ENCODE peak calls at places on chromosomes 2 and 18, in eight cellular contexts. One of them, this sample, is unnamed.

GRCh38 chr2:176753752-176754474 is 458.7 kb upstream of the HNRNPA3 start:
- DNase-seq in esophagus squamous epithelium: no peak
- DNase-seq in GM12892: no peak
- DNase-seq in A549: no peak
- DNase-seq in stomach: no peak
- DNase-seq in HCT116: no peak
- DNase-seq in tibial nerve: no peak
- DNase-seq in spleen: no peak
- DNase-seq in this sample: no peak

GRCh38 chr2:168241746-168242145 is 5.6 kb downstream of the STK39 start:
- DNase-seq in esophagus squamous epithelium: no peak
- DNase-seq in GM12892: no peak
- DNase-seq in A549: no peak
- DNase-seq in stomach: no peak
- DNase-seq in HCT116: no peak
- DNase-seq in tibial nerve: no peak
- DNase-seq in spleen: no peak
- DNase-seq in this sample: no peak

GRCh38 chr2:32945286-32945685 is 1.5 kb upstream of the LTBP1 start:
- DNase-seq in esophagus squamous epithelium: no peak
- DNase-seq in GM12892: no peak
- DNase-seq in A549: no peak
- DNase-seq in stomach: no peak
- DNase-seq in HCT116: no peak
- DNase-seq in tibial nerve: no peak
- DNase-seq in spleen: no peak
- DNase-seq in this sample: no peak

GRCh38 chr2:197500503-197501179 is 462 bp downstream of the HSPE1 start:
- DNase-seq in esophagus squamous epithelium: no peak
- DNase-seq in GM12892: no peak
- DNase-seq in A549: no peak
- DNase-seq in stomach: no peak
- DNase-seq in HCT116: no peak
- DNase-seq in tibial nerve: no peak
- DNase-seq in spleen: no peak
- DNase-seq in this sample: no peak

GRCh38 chr2:210363261-210363660 is 48.3 kb upstream of the MYL1 start:
- DNase-seq in esophagus squamous epithelium: no peak
- DNase-seq in GM12892: no peak
- DNase-seq in A549: peak
- DNase-seq in stomach: no peak
- DNase-seq in HCT116: no peak
- DNase-seq in tibial nerve: no peak
- DNase-seq in spleen: no peak
- DNase-seq in this sample: no peak

GRCh38 chr2:43222472-43223146 is 3.8 kb downstream of the ZFP36L2 start:
- DNase-seq in esophagus squamous epithelium: no peak
- DNase-seq in GM12892: no peak
- DNase-seq in A549: no peak
- DNase-seq in stomach: no peak
- DNase-seq in HCT116: no peak
- DNase-seq in tibial nerve: peak
- DNase-seq in spleen: peak
- DNase-seq in this sample: no peak

GRCh38 chr2:68715353-68716041 is 19.1 kb upstream of the ARHGAP25 start:
- DNase-seq in esophagus squamous epithelium: no peak
- DNase-seq in GM12892: no peak
- DNase-seq in A549: peak
- DNase-seq in stomach: peak
- DNase-seq in HCT116: peak
- DNase-seq in tibial nerve: peak
- DNase-seq in spleen: peak
- DNase-seq in this sample: peak

GRCh38 chr2:15222856-15223255 is 338.3 kb downstream of the NBAS start:
- DNase-seq in esophagus squamous epithelium: no peak
- DNase-seq in GM12892: no peak
- DNase-seq in A549: no peak
- DNase-seq in stomach: no peak
- DNase-seq in HCT116: no peak
- DNase-seq in tibial nerve: no peak
- DNase-seq in spleen: no peak
- DNase-seq in this sample: no peak

GRCh38 chr2:196268538-196269338 is 97.4 kb upstream of the STK17B start:
- DNase-seq in esophagus squamous epithelium: no peak
- DNase-seq in GM12892: no peak
- DNase-seq in A549: no peak
- DNase-seq in stomach: no peak
- DNase-seq in HCT116: no peak
- DNase-seq in tibial nerve: peak
- DNase-seq in spleen: no peak
- DNase-seq in this sample: no peak

GRCh38 chr2:127392133-127392827 is 4.5 kb upstream of the MAP3K2 start:
- DNase-seq in esophagus squamous epithelium: no peak
- DNase-seq in GM12892: no peak
- DNase-seq in A549: no peak
- DNase-seq in stomach: no peak
- DNase-seq in HCT116: no peak
- DNase-seq in tibial nerve: no peak
- DNase-seq in spleen: no peak
- DNase-seq in this sample: no peak

GRCh38 chr2:142681952-142682351 is 195.5 kb upstream of the KYNU start:
- DNase-seq in esophagus squamous epithelium: no peak
- DNase-seq in GM12892: no peak
- DNase-seq in A549: no peak
- DNase-seq in stomach: no peak
- DNase-seq in HCT116: no peak
- DNase-seq in tibial nerve: no peak
- DNase-seq in spleen: no peak
- DNase-seq in this sample: no peak

GRCh38 chr18:36211612-36212065 is 24.3 kb downstream of the MOCOS start:
- DNase-seq in esophagus squamous epithelium: no peak
- DNase-seq in GM12892: no peak
- DNase-seq in A549: no peak
- DNase-seq in stomach: no peak
- DNase-seq in HCT116: no peak
- DNase-seq in tibial nerve: no peak
- DNase-seq in spleen: peak
- DNase-seq in this sample: peak

GRCh38 chr2:111191877-111192276 is 71.2 kb downstream of the BCL2L11 start:
- DNase-seq in esophagus squamous epithelium: no peak
- DNase-seq in GM12892: no peak
- DNase-seq in A549: no peak
- DNase-seq in stomach: no peak
- DNase-seq in HCT116: no peak
- DNase-seq in tibial nerve: no peak
- DNase-seq in spleen: no peak
- DNase-seq in this sample: no peak

GRCh38 chr2:74201596-74201995 is 3.2 kb downstream of the MTHFD2 start:
- DNase-seq in esophagus squamous epithelium: no peak
- DNase-seq in GM12892: no peak
- DNase-seq in A549: no peak
- DNase-seq in stomach: no peak
- DNase-seq in HCT116: no peak
- DNase-seq in tibial nerve: peak
- DNase-seq in spleen: no peak
- DNase-seq in this sample: no peak

GRCh38 chr18:47930086-47930843 is at the start of gene SMAD2:
- DNase-seq in esophagus squamous epithelium: peak
- DNase-seq in GM12892: peak
- DNase-seq in A549: peak
- DNase-seq in stomach: peak
- DNase-seq in HCT116: peak
- DNase-seq in tibial nerve: peak
- DNase-seq in spleen: peak
- DNase-seq in this sample: peak
- TF ChIP-seq POLR2A in esophagus squamous epithelium: no peak
- TF ChIP-seq POLR2A in GM12892: no peak
- TF ChIP-seq POLR2A in A549: peak
- TF ChIP-seq POLR2A in stomach: no peak
- TF ChIP-seq POLR2A in HCT116: no peak
- TF ChIP-seq POLR2A in tibial nerve: no peak
- TF ChIP-seq POLR2A in spleen: no peak
- TF ChIP-seq POLR2A in this sample: peak

DNA sequence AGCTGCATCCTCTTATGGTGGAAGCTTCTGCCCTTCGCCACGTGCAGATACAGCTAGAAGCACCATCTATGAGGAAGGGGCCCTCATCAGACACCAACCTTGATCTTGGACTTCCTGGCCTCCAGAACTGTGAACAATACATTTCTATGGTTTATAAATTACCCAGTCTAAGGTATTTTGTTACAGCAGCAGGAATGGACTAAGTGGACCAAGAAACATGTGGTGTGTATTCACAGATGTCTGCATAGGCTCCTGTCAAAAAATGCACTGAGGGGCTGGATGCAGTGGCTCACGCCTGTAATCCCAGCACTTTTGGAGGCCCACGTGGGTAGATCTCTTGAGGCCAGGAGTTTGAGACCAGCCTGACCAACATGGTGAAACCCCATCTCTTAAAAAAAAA is 57.5 kb downstream of the STPG4 start:
- DNase-seq in esophagus squamous epithelium: no peak
- DNase-seq in GM12892: no peak
- DNase-seq in A549: no peak
- DNase-seq in stomach: no peak
- DNase-seq in HCT116: no peak
- DNase-seq in tibial nerve: no peak
- DNase-seq in spleen: no peak
- DNase-seq in this sample: no peak
- TF ChIP-seq POLR2A in esophagus squamous epithelium: no peak
- TF ChIP-seq POLR2A in GM12892: no peak
- TF ChIP-seq POLR2A in A549: no peak
- TF ChIP-seq POLR2A in stomach: no peak
- TF ChIP-seq POLR2A in HCT116: no peak
- TF ChIP-seq POLR2A in tibial nerve: no peak
- TF ChIP-seq POLR2A in spleen: no peak
- TF ChIP-seq POLR2A in this sample: no peak

DNA sequence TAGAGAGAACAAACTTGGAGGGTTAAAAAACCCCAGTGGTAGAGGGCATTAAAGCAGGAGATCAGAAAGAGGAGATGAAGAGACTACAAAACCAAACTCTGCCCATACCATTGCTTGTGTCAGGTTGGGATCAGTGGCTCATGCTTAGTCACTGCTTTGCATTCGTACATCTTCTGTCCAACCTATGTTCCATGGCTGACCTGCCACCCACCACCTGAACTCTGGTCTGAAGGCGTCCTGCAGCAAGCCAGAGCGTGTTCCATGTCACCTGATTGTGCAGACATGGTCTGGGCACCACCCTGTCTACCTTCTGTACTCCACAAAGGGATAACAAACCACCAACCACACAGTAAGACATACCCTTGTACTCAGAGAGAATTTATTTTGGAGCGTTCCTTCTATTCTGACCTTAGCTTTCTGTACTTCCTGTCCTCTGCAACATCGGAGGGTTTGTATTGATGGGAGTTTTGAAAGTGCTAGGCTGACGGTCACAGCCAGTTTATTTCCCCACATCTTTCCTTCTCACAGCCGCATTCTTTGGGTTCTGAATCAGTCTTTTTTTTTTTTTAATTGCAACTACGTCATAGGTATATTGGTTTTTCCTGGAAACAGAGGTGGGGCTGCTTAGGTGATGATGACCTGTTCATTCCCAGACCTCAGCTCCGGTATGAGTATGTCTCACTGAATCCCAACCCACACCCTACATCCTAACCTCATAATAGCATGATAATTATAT is 88.3 kb downstream of the SOWAHC start:
- DNase-seq in esophagus squamous epithelium: no peak
- DNase-seq in GM12892: no peak
- DNase-seq in A549: peak
- DNase-seq in stomach: no peak
- DNase-seq in HCT116: peak
- DNase-seq in tibial nerve: no peak
- DNase-seq in spleen: no peak
- DNase-seq in this sample: peak
- TF ChIP-seq POLR2A in esophagus squamous epithelium: no peak
- TF ChIP-seq POLR2A in GM12892: no peak
- TF ChIP-seq POLR2A in A549: no peak
- TF ChIP-seq POLR2A in stomach: no peak
- TF ChIP-seq POLR2A in HCT116: no peak
- TF ChIP-seq POLR2A in tibial nerve: no peak
- TF ChIP-seq POLR2A in spleen: no peak
- TF ChIP-seq POLR2A in this sample: no peak

GRCh38 chr2:148546270-148546669 is 98.3 kb upstream of the EPC2 start:
- DNase-seq in esophagus squamous epithelium: no peak
- DNase-seq in GM12892: no peak
- DNase-seq in A549: no peak
- DNase-seq in stomach: no peak
- DNase-seq in HCT116: no peak
- DNase-seq in tibial nerve: no peak
- DNase-seq in spleen: no peak
- DNase-seq in this sample: no peak

GRCh38 chr2:148549001-148549400 is 95.5 kb upstream of the EPC2 start:
- DNase-seq in esophagus squamous epithelium: no peak
- DNase-seq in GM12892: no peak
- DNase-seq in A549: no peak
- DNase-seq in stomach: no peak
- DNase-seq in HCT116: no peak
- DNase-seq in tibial nerve: no peak
- DNase-seq in spleen: no peak
- DNase-seq in this sample: no peak

GRCh38 chr2:148542614-148543013 is 101.9 kb upstream of the EPC2 start:
- DNase-seq in esophagus squamous epithelium: no peak
- DNase-seq in GM12892: no peak
- DNase-seq in A549: no peak
- DNase-seq in stomach: no peak
- DNase-seq in HCT116: no peak
- DNase-seq in tibial nerve: no peak
- DNase-seq in spleen: no peak
- DNase-seq in this sample: no peak

GRCh38 chr2:148541792-148542191 is 102.8 kb upstream of the EPC2 start:
- DNase-seq in esophagus squamous epithelium: no peak
- DNase-seq in GM12892: no peak
- DNase-seq in A549: no peak
- DNase-seq in stomach: no peak
- DNase-seq in HCT116: no peak
- DNase-seq in tibial nerve: no peak
- DNase-seq in spleen: no peak
- DNase-seq in this sample: no peak

DNA sequence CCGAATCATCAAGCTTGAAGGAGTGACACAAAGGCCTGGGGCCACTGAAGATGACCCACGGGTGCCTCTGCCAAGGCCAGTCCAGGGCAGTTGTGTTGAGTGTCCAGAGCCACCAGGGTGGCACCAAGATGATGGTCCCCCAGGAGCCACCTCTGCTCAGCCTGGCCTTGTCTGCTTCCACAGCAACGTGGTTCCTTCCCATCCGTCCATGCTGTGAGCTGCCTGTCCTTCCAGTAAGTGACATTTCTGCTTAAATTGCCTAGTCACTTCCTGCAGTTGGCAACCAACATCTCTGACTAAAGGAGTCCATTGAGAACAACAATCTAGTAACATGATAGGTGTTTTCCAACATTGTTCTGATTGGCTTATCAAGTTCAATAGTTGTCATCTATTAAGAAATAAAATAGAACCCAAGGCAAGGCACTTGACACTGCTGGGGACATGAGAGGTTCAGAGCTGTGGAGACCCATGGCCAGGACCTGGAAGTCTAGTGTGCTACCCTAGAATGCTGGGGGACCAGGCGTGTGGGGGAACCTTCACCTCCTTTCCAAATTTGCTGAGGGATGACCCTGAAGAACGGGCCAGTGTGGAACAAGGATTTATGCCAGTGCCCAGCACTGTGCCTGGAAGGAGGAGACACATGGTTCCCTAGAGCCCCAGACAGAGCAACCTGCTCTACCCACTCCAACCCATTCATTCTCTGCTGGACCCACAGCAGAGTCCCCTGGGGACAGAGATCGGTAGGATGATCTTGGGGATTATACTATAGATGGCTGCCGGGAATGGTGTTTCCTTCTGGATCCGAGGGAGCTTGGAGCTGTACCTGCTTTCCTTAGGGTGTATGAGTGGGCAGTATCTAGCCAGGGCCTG is 98.9 kb upstream of the EPC2 start:
- DNase-seq in esophagus squamous epithelium: no peak
- DNase-seq in GM12892: no peak
- DNase-seq in A549: no peak
- DNase-seq in stomach: no peak
- DNase-seq in HCT116: no peak
- DNase-seq in tibial nerve: no peak
- DNase-seq in spleen: no peak
- DNase-seq in this sample: no peak
- TF ChIP-seq POLR2A in esophagus squamous epithelium: no peak
- TF ChIP-seq POLR2A in GM12892: no peak
- TF ChIP-seq POLR2A in A549: no peak
- TF ChIP-seq POLR2A in stomach: no peak
- TF ChIP-seq POLR2A in HCT116: no peak
- TF ChIP-seq POLR2A in tibial nerve: no peak
- TF ChIP-seq POLR2A in spleen: no peak
- TF ChIP-seq POLR2A in this sample: no peak

This sample was measured in H54.